ENCODE peak calls at places on chromosomes 5 and 9, in nine cellular contexts. One of them, this sample, is unnamed.

GRCh38 chr5:96141749-96142148 is 180.1 kb upstream of the ELL2 start:
- DNase-seq in erythroblast: no peak
- DNase-seq in heart left ventricle: no peak
- DNase-seq in activated T-helper 9 cell treated with anti-CD3 and anti-CD28 coated beads, Interleukin-2, amount 50 U/mL, for 16 hours: no peak
- DNase-seq in right cardiac atrium: peak; percentile 3
- DNase-seq in NCI-H460: no peak
- DNase-seq in G401: no peak
- DNase-seq in left cardiac atrium: no peak
- DNase-seq in GM04504: no peak
- DNase-seq in this sample: no peak

GRCh38 chr5:157076558-157076957 is 17.6 kb upstream of the HAVCR1 start:
- DNase-seq in heart left ventricle: no peak
- DNase-seq in erythroblast: no peak
- DNase-seq in right cardiac atrium: peak; percentile 34
- DNase-seq in NCI-H460: no peak
- DNase-seq in left cardiac atrium: peak; percentile 22
- DNase-seq in G401: no peak
- DNase-seq in GM04504: no peak
- DNase-seq in activated T-helper 9 cell treated with anti-CD3 and anti-CD28 coated beads, Interleukin-2, amount 50 U/mL, for 16 hours: no peak
- DNase-seq in this sample: no peak

GRCh38 chr5:86617756-86618577 is at the start of gene COX7C:
- DNase-seq in heart left ventricle: peak; percentile 93
- DNase-seq in erythroblast: peak; percentile 97
- DNase-seq in left cardiac atrium: peak; percentile 93
- DNase-seq in activated T-helper 9 cell treated with anti-CD3 and anti-CD28 coated beads, Interleukin-2, amount 50 U/mL, for 16 hours: peak; percentile 83
- DNase-seq in right cardiac atrium: peak; percentile 93
- DNase-seq in G401: peak; percentile 99
- DNase-seq in GM04504: peak; percentile 90
- DNase-seq in NCI-H460: peak; percentile 96
- DNase-seq in this sample: peak; percentile 89

GRCh38 chr5:174589011-174589410 is 135.4 kb upstream of the MSX2 start:
- DNase-seq in activated T-helper 9 cell treated with anti-CD3 and anti-CD28 coated beads, Interleukin-2, amount 50 U/mL, for 16 hours: no peak
- DNase-seq in right cardiac atrium: no peak
- DNase-seq in left cardiac atrium: no peak
- DNase-seq in heart left ventricle: no peak
- DNase-seq in NCI-H460: peak; percentile 90
- DNase-seq in G401: no peak
- DNase-seq in erythroblast: no peak
- DNase-seq in GM04504: no peak
- DNase-seq in this sample: no peak

GRCh38 chr5:83964235-83964634 is 243.6 kb upstream of the HAPLN1 start:
- DNase-seq in G401: no peak
- DNase-seq in erythroblast: no peak
- DNase-seq in heart left ventricle: no peak
- DNase-seq in activated T-helper 9 cell treated with anti-CD3 and anti-CD28 coated beads, Interleukin-2, amount 50 U/mL, for 16 hours: no peak
- DNase-seq in GM04504: no peak
- DNase-seq in NCI-H460: no peak
- DNase-seq in right cardiac atrium: no peak
- DNase-seq in left cardiac atrium: no peak
- DNase-seq in this sample: no peak

GRCh38 chr5:148733601-148734438 is 79.5 kb upstream of the HTR4 start:
- DNase-seq in activated T-helper 9 cell treated with anti-CD3 and anti-CD28 coated beads, Interleukin-2, amount 50 U/mL, for 16 hours: peak; percentile 47
- DNase-seq in NCI-H460: peak; percentile 79
- DNase-seq in GM04504: peak; percentile 51
- DNase-seq in heart left ventricle: peak; percentile 81
- DNase-seq in erythroblast: peak; percentile 77
- DNase-seq in left cardiac atrium: peak; percentile 87
- DNase-seq in G401: peak; percentile 86
- DNase-seq in right cardiac atrium: peak; percentile 80
- DNase-seq in this sample: peak; percentile 58

GRCh38 chr9:18566125-18566524 is 92.2 kb downstream of the ADAMTSL1 start:
- DNase-seq in NCI-H460: peak; percentile 7
- DNase-seq in GM04504: peak; percentile 72
- DNase-seq in right cardiac atrium: no peak
- DNase-seq in activated T-helper 9 cell treated with anti-CD3 and anti-CD28 coated beads, Interleukin-2, amount 50 U/mL, for 16 hours: no peak
- DNase-seq in erythroblast: no peak
- DNase-seq in left cardiac atrium: no peak
- DNase-seq in heart left ventricle: no peak
- DNase-seq in G401: no peak
- DNase-seq in this sample: no peak

GRCh38 chr5:150296496-150296895 is 6.2 kb downstream of the ARSI start:
- DNase-seq in left cardiac atrium: no peak
- DNase-seq in activated T-helper 9 cell treated with anti-CD3 and anti-CD28 coated beads, Interleukin-2, amount 50 U/mL, for 16 hours: no peak
- DNase-seq in erythroblast: no peak
- DNase-seq in NCI-H460: no peak
- DNase-seq in heart left ventricle: no peak
- DNase-seq in G401: no peak
- DNase-seq in right cardiac atrium: no peak
- DNase-seq in GM04504: no peak
- DNase-seq in this sample: no peak

GRCh38 chr5:140113180-140113698 is 670 bp upstream of the PURA start:
- DNase-seq in heart left ventricle: peak; percentile 37
- DNase-seq in GM04504: no peak
- DNase-seq in erythroblast: peak; percentile 36
- DNase-seq in right cardiac atrium: peak; percentile 63
- DNase-seq in activated T-helper 9 cell treated with anti-CD3 and anti-CD28 coated beads, Interleukin-2, amount 50 U/mL, for 16 hours: peak; percentile 3
- DNase-seq in left cardiac atrium: peak; percentile 23
- DNase-seq in NCI-H460: no peak
- DNase-seq in G401: peak; percentile 38
- DNase-seq in this sample: peak; percentile 53

GRCh38 chr9:134327671-134328231 is 1.5 kb downstream of the RXRA start:
- DNase-seq in G401: no peak
- DNase-seq in NCI-H460: no peak
- DNase-seq in GM04504: no peak
- DNase-seq in erythroblast: no peak
- DNase-seq in right cardiac atrium: peak; percentile 48
- DNase-seq in left cardiac atrium: peak; percentile 21
- DNase-seq in heart left ventricle: peak; percentile 27
- DNase-seq in activated T-helper 9 cell treated with anti-CD3 and anti-CD28 coated beads, Interleukin-2, amount 50 U/mL, for 16 hours: no peak
- DNase-seq in this sample: peak; percentile 33

GRCh38 chr5:65032250-65032649 is 263.5 kb downstream of the CWC27 start:
- DNase-seq in left cardiac atrium: no peak
- DNase-seq in NCI-H460: peak; percentile 98
- DNase-seq in right cardiac atrium: no peak
- DNase-seq in activated T-helper 9 cell treated with anti-CD3 and anti-CD28 coated beads, Interleukin-2, amount 50 U/mL, for 16 hours: no peak
- DNase-seq in heart left ventricle: no peak
- DNase-seq in erythroblast: no peak
- DNase-seq in GM04504: peak; percentile 84
- DNase-seq in G401: no peak
- DNase-seq in this sample: no peak

GRCh38 chr9:136268318-136268717 is 22.7 kb upstream of the QSOX2 start:
- DNase-seq in G401: peak; percentile 50
- DNase-seq in heart left ventricle: no peak
- DNase-seq in erythroblast: peak; percentile 23
- DNase-seq in GM04504: no peak
- DNase-seq in left cardiac atrium: no peak
- DNase-seq in activated T-helper 9 cell treated with anti-CD3 and anti-CD28 coated beads, Interleukin-2, amount 50 U/mL, for 16 hours: no peak
- DNase-seq in right cardiac atrium: no peak
- DNase-seq in NCI-H460: no peak
- DNase-seq in this sample: no peak

GRCh38 chr5:122948319-122948718 is 88.2 kb downstream of the PPIC start:
- DNase-seq in erythroblast: no peak
- DNase-seq in left cardiac atrium: no peak
- DNase-seq in right cardiac atrium: no peak
- DNase-seq in G401: no peak
- DNase-seq in NCI-H460: no peak
- DNase-seq in heart left ventricle: no peak
- DNase-seq in GM04504: no peak
- DNase-seq in activated T-helper 9 cell treated with anti-CD3 and anti-CD28 coated beads, Interleukin-2, amount 50 U/mL, for 16 hours: no peak
- DNase-seq in this sample: no peak

GRCh38 chr9:135028956-135029355 is 58.5 kb upstream of the OLFM1 start:
- DNase-seq in activated T-helper 9 cell treated with anti-CD3 and anti-CD28 coated beads, Interleukin-2, amount 50 U/mL, for 16 hours: no peak
- DNase-seq in erythroblast: no peak
- DNase-seq in heart left ventricle: no peak
- DNase-seq in left cardiac atrium: no peak
- DNase-seq in NCI-H460: no peak
- DNase-seq in GM04504: no peak
- DNase-seq in right cardiac atrium: no peak
- DNase-seq in G401: no peak
- DNase-seq in this sample: no peak

GRCh38 chr5:56637321-56637920 is 177.9 kb upstream of the MAP3K1 start:
- DNase-seq in left cardiac atrium: no peak
- DNase-seq in activated T-helper 9 cell treated with anti-CD3 and anti-CD28 coated beads, Interleukin-2, amount 50 U/mL, for 16 hours: no peak
- DNase-seq in erythroblast: no peak
- DNase-seq in GM04504: no peak
- DNase-seq in heart left ventricle: no peak
- DNase-seq in NCI-H460: no peak
- DNase-seq in right cardiac atrium: no peak
- DNase-seq in G401: peak; percentile 11
- DNase-seq in this sample: no peak

GRCh38 chr5:4413996-4414395 is 726.1 kb upstream of the ADAMTS16 start:
- DNase-seq in GM04504: no peak
- DNase-seq in heart left ventricle: no peak
- DNase-seq in right cardiac atrium: no peak
- DNase-seq in NCI-H460: no peak
- DNase-seq in G401: no peak
- DNase-seq in erythroblast: no peak
- DNase-seq in left cardiac atrium: no peak
- DNase-seq in activated T-helper 9 cell treated with anti-CD3 and anti-CD28 coated beads, Interleukin-2, amount 50 U/mL, for 16 hours: no peak
- DNase-seq in this sample: no peak

GRCh38 chr9:70003786-70004185 is 39.9 kb upstream of the MAMDC2 start:
- DNase-seq in GM04504: no peak
- DNase-seq in NCI-H460: no peak
- DNase-seq in right cardiac atrium: no peak
- DNase-seq in heart left ventricle: no peak
- DNase-seq in activated T-helper 9 cell treated with anti-CD3 and anti-CD28 coated beads, Interleukin-2, amount 50 U/mL, for 16 hours: no peak
- DNase-seq in left cardiac atrium: no peak
- DNase-seq in erythroblast: no peak
- DNase-seq in G401: no peak
- DNase-seq in this sample: no peak

GRCh38 chr9:122463828-122464632 is 13.7 kb downstream of the OR1J1 start:
- DNase-seq in activated T-helper 9 cell treated with anti-CD3 and anti-CD28 coated beads, Interleukin-2, amount 50 U/mL, for 16 hours: no peak
- DNase-seq in left cardiac atrium: no peak
- DNase-seq in G401: no peak
- DNase-seq in erythroblast: peak; percentile 55
- DNase-seq in GM04504: no peak
- DNase-seq in NCI-H460: peak; percentile 64
- DNase-seq in right cardiac atrium: no peak
- DNase-seq in heart left ventricle: no peak
- DNase-seq in this sample: no peak

GRCh38 chr9:446074-446699 is 231.5 kb downstream of the DOCK8 start:
- DNase-seq in activated T-helper 9 cell treated with anti-CD3 and anti-CD28 coated beads, Interleukin-2, amount 50 U/mL, for 16 hours: no peak
- DNase-seq in GM04504: no peak
- DNase-seq in NCI-H460: no peak
- DNase-seq in heart left ventricle: no peak
- DNase-seq in left cardiac atrium: no peak
- DNase-seq in G401: no peak
- DNase-seq in right cardiac atrium: no peak
- DNase-seq in erythroblast: no peak
- DNase-seq in this sample: no peak

GRCh38 chr5:180191716-180192115 is 17.3 kb downstream of the RASGEF1C start:
- DNase-seq in right cardiac atrium: no peak
- DNase-seq in G401: no peak
- DNase-seq in GM04504: no peak
- DNase-seq in activated T-helper 9 cell treated with anti-CD3 and anti-CD28 coated beads, Interleukin-2, amount 50 U/mL, for 16 hours: no peak
- DNase-seq in NCI-H460: no peak
- DNase-seq in heart left ventricle: no peak
- DNase-seq in erythroblast: no peak
- DNase-seq in left cardiac atrium: no peak
- DNase-seq in this sample: no peak